ENCODE peak calls at places on chromosomes 2 and 18, in four cellular contexts. T is OCI-LY7, Y is Peyer's patch, A is adrenal gland. M is an unnamed sample.

GRCh38 chr2:172375247-172375646 is 52.1 kb upstream of the ITGA6 start:
- DNase-seq in T (no peak), Y (no peak), A (no peak), M (no peak)

GRCh38 chr2:85682378-85682777 is 11.8 kb upstream of the GNLY start:
- DNase-seq in T (no peak), Y (no peak), A (no peak), M (peak)

GRCh38 chr18:34709631-34710429 is at the start of gene DTNA:
- DNase-seq in T (no peak), A (no peak), Y (no peak), M (peak)

GRCh38 chr2:237968048-237968862 is 1.4 kb downstream of the UBE2F start:
- DNase-seq in A (peak), Y (peak), T (peak), M (peak)

GRCh38 chr2:15189236-15189635 is 371.9 kb downstream of the NBAS start:
- DNase-seq in A (no peak), Y (no peak), T (no peak), M (peak)

GRCh38 chr2:56813490-56813889 is 629.7 kb downstream of the CCDC85A start:
- DNase-seq in A (no peak), T (no peak), Y (no peak), M (no peak)

GRCh38 chr18:25310045-25310444 is 41.9 kb downstream of the ZNF521 start:
- DNase-seq in T (peak), Y (no peak), A (peak), M (no peak)

GRCh38 chr2:27322301-27322765 is 564 bp downstream of the MPV17 start:
- DNase-seq in T (peak), A (no peak), Y (peak), M (no peak)

GRCh38 chr18:44862112-44862511 is 181.4 kb downstream of the SETBP1 start:
- DNase-seq in Y (no peak), T (no peak), A (no peak), M (no peak)

GRCh38 chr18:55485666-55486065 is 102.3 kb downstream of the TCF4 start:
- DNase-seq in Y (no peak), T (no peak), A (no peak), M (no peak)

GRCh38 chr2:159285929-159286708 is at the start of gene WDSUB1:
- DNase-seq in A (peak), Y (peak), T (no peak), M (peak)

GRCh38 chr2:130808482-130809268 is 28.0 kb upstream of the ARHGEF4 start:
- DNase-seq in Y (no peak), T (no peak), A (no peak), M (no peak)

GRCh38 chr2:130810490-130810889 is 26.2 kb upstream of the ARHGEF4 start:
- DNase-seq in A (no peak), T (no peak), Y (no peak), M (no peak)

GRCh38 chr2:130806370-130806769 is 30.3 kb upstream of the ARHGEF4 start:
- DNase-seq in Y (no peak), A (no peak), T (no peak), M (no peak)

GRCh38 chr2:130807659-130808385 is 28.9 kb upstream of the ARHGEF4 start:
- DNase-seq in Y (no peak), T (no peak), A (no peak), M (no peak)

DNA sequence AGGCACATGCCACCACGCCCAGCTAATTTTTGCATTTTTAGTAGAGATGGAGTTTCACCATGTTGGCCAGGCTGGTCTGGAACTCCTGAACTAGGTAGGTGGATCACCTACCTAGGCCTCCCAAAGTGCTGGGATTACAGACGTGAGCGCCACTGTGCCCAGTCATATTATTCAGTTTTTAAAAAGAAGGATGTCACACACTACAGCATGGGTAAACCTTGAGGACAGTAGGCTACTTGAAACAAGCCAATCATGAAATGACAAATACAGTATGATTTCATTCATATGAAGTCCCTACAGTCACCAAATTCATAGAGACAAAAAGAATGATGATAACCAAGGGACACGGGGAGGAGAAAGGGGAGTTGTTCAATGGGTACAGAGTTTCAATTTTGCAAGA is 31.1 kb upstream of the ARHGEF4 start:
- DNase-seq in T (no peak), A (no peak), Y (no peak), M (no peak)
- H3K27ac ChIP-seq in T (no peak), A (no peak), Y (no peak), M (no peak)

DNA sequence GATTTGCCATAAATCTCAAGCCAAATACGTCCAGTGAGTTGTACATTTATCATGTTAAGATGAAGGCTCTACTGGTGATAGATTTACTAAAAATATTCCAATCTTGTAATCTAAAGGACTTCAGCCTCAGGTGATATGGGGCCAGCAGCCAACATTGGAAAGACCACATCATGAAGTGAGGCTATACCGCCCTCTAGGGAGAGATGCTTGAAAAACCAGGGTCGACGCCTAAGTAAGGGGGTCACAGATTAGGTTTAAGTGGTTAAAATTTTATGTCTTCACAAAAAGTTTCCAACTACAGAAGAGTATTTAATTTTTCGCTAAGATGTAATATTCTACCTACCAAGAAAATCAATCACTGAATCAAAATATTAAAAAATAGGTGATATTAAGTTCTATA is 33.3 kb downstream of the DOCK10 start:
- DNase-seq in A (no peak), Y (no peak), T (peak), M (no peak)
- TF ChIP-seq CTCF in A (no peak), Y (peak), T (peak), M (peak)

GRCh38 chr2:96252526-96252925 is 13.3 kb downstream of the TMEM127 start:
- DNase-seq in Y (no peak), A (no peak), T (no peak), M (no peak)
- H3K27ac ChIP-seq in Y (no peak), A (peak), T (no peak), M (no peak)

DNA sequence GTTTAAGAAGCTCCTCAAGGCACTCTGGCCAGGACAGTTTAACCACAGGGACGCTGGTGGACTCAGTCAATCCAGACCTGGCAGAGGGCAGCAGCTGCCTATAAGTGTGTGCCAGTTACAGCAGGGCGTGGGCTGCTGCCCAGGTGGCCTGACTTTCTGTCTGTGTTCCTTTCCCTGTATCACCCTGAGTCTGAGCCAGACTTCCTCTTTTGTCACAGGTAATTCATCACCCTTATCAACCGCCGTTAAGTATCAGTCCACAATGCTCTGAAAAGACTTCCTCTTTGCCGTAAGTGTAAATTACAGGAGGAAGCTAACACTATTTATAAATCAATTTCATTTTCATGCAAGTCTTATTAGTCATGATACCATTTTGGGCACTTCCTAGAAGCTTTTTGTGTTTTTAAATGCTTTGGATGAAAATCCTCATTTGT is 7.0 kb downstream of the LPIN1 start:
- DNase-seq in Y (peak), T (peak), A (no peak), M (no peak)
- TF ChIP-seq CTCF in Y (peak), T (no peak), A (no peak), M (no peak)

GRCh38 chr2:45011621-45012602 is 2.7 kb upstream of the SIX2 start:
- DNase-seq in Y (no peak), A (no peak), T (no peak), M (no peak)

GRCh38 chr2:45014016-45014702 is 4.9 kb upstream of the SIX2 start:
- DNase-seq in Y (no peak), A (no peak), T (no peak), M (peak)

GRCh38 chr2:45012733-45013132 is 3.5 kb upstream of the SIX2 start:
- DNase-seq in Y (no peak), T (no peak), A (no peak), M (no peak)

GRCh38 chr2:45010706-45011036 is 1.4 kb upstream of the SIX2 start:
- DNase-seq in T (no peak), A (no peak), Y (no peak), M (no peak)

DNA sequence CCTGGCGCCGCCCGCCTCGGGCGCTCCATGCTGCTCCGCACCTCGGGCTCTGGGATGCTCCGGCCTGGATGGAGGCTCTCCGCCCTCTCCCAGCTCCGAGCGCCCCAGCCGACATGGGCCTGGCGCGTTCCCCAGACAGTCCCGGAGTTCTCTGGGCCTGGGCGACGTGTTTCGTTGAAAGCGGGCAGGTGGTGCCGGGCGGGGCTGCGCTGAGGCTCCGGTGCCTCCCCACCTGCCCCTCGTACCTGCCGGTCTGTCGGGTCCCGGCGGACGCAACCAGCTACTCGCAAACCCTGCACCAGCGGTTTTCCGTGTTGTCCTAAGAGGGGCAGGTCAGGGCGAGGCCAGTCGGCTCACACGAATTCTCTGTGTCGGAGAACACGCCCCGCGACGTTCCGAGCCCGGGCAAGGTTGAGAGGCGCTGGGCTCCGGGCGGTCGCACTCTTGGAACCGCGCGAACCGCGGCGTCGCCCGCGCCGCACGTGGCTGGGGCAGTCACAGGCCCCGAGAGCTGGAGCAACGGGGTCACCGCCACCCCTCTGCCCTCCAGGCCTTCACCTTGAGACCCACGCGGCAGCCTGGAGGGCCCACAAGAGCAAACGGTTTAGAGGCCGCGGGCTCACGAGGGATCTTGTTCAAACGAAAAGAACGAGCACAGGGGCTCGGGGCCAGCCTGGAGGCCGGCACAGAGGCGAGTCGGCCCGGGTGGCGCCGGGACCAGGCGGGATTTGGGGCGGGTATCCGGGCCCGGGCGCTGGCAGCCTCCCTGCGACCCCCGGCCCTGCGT is 4.2 kb upstream of the SIX2 start:
- DNase-seq in A (no peak), T (no peak), Y (no peak), M (no peak)
- H3K27ac ChIP-seq in A (no peak), T (no peak), Y (no peak), M (no peak)

DNA sequence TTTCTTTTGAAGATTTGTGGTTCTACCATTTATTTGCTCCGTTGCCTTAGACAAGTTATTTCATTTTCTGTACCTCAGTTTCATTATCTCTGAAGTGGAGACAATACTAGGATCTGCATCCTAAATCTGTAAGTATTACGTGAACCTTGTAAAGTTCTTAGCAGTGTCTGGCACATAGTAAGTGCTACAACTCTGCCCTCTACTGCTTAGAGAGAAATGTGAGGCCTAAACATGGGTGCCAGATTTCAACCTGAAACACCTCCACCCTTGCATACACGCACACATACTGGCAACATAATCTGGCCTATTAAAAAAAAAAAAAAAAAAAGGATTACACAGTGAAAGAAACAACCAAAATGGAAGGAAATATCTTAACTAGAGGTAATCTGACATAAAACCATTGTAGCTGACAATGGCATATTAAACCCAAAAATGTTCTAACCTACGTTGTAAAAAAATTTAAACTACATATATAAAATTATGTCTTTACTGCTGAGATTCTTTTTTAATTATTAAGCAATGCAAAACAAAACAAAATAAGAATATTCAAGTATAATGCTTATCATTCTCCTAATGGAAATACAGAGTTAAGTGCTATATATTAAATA is 132.6 kb downstream of the MAP2 start:
- DNase-seq in T (peak), A (peak), Y (no peak), M (peak)
- TF ChIP-seq CTCF in T (peak), A (peak), Y (peak), M (peak)

GRCh38 chr2:70011786-70012185 is 50.4 kb upstream of the ASPRV1 start:
- DNase-seq in Y (no peak), T (no peak), A (no peak), M (no peak)
- H3K27ac ChIP-seq in Y (no peak), T (no peak), A (no peak), M (no peak)

GRCh38 chr2:112887904-112888303 is 23.1 kb upstream of the IL37 start:
- DNase-seq in Y (no peak), T (no peak), A (no peak), M (no peak)

GRCh38 chr2:112884869-112885502 is 26.0 kb upstream of the IL37 start:
- DNase-seq in Y (peak), T (peak), A (peak), M (peak)

GRCh38 chr2:112885503-112885897 is 25.5 kb upstream of the IL37 start:
- DNase-seq in A (no peak), T (no peak), Y (no peak), M (no peak)

GRCh38 chr2:112888350-112888749 is 22.6 kb upstream of the IL37 start:
- DNase-seq in A (no peak), Y (no peak), T (no peak), M (no peak)

DNA sequence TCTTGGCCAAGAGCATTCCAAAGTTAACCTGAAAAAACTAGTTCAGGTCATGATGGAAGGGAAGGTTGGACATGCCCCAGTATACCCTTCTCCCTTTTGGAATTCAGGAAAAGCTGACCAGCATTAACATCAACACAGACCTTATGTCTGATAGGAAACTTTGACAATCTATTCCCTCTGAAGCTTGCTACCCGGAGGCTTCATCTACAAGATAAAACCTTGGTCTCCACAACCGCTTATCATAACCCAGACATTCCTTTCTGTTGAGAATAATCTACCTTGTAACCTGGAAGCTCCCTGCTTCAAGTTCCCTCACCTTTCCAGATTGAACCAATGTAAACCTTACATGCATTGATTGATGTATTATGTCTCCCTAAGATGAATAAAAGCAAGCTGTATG is 24.7 kb upstream of the IL37 start:
- DNase-seq in T (no peak), A (no peak), Y (no peak), M (no peak)
- TF ChIP-seq CTCF in T (no peak), A (no peak), Y (no peak), M (no peak)

DNA sequence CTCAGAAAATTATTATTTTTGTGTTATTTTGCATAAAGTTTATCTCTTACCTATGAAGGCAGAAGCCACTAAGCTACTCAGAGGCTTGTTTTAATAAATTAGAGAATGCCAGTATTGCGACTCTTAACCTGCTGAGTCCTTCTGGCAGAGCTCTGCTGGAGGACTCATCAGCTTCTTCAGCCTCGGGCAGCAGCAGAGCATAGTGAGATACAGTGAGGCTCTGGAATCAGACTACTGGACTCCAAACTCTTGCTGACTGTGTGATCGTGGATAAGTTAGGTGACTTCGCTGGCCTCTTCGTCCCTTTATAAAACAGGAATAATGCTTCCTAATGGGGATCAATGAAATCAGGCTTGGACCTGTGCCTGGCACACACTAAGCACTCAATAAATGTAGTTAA is 1.7 kb downstream of the PTRHD1 start:
- DNase-seq in Y (no peak), T (no peak), A (no peak), M (no peak)
- H3K27ac ChIP-seq in Y (no peak), T (no peak), A (no peak), M (no peak)